ENCODE peak calls at places on chromosomes 5 and 9, in five cellular contexts. Z is lung microvascular endothelial cell; I is stimulated activated CD4-positive, alpha-beta T cell treated with anti-CD3 and anti-CD28 coated beads, Interleukin-2, amount 100 ng/mL, for 4 hours; J is lower leg skin; A is non-pigmented ciliary epithelial cell. Y is an unnamed sample.

GRCh38 chr9:93588641-93589609 is 12.5 kb downstream of the PHF2 start:
- DNase-seq in I (no peak), J (no peak), A (no peak), Z (no peak), Y (no peak)

GRCh38 chr5:79120221-79120620 is 8.6 kb downstream of the BHMT start:
- DNase-seq in Z (no peak), J (no peak), I (no peak), A (no peak), Y (no peak)

GRCh38 chr5:176996780-176997179 is 9.8 kb downstream of the UIMC1 start:
- DNase-seq in I (no peak), J (no peak), Z (no peak), A (no peak), Y (no peak)

GRCh38 chr9:77954018-77954417 is 77.6 kb downstream of the GNAQ start:
- DNase-seq in I (no peak), Z (no peak), A (no peak), J (no peak), Y (no peak)

GRCh38 chr9:85909390-85909789 is 31.6 kb upstream of the NAA35 start:
- DNase-seq in I (no peak), A (no peak), Z (no peak), J (no peak), Y (no peak)

GRCh38 chr9:129146441-129146933 is 31.6 kb downstream of the IER5L start:
- DNase-seq in J (no peak), Z (no peak), A (no peak), I (no peak), Y (no peak)

GRCh38 chr5:17966636-17967402 is 332.6 kb downstream of the TAF11L14 start:
- DNase-seq in A (no peak), I (no peak), Z (no peak), J (no peak), Y (no peak)

GRCh38 chr9:15276328-15276969 is 30.6 kb downstream of the TTC39B start:
- DNase-seq in Z (no peak), I (no peak), J (no peak), A (no peak), Y (no peak)

GRCh38 chr9:136052433-136052880 is 42.6 kb downstream of the NACC2 start:
- DNase-seq in Z (no peak), I (no peak), A (no peak), J (no peak), Y (no peak)

GRCh38 chr9:76216161-76216649 is 178.0 kb downstream of the RFK start:
- DNase-seq in Z (no peak), I (no peak), A (peak; percentile 93), J (no peak), Y (peak; percentile 82)

GRCh38 chr9:19154135-19154612 is 26.9 kb upstream of the PLIN2 start:
- DNase-seq in Z (no peak), I (no peak), J (peak; percentile 76), A (peak; percentile 90), Y (no peak)

GRCh38 chr5:36982146-36982545 is 105.6 kb downstream of the NIPBL start:
- DNase-seq in I (no peak), A (peak; percentile 19), Z (no peak), J (no peak), Y (no peak)

GRCh38 chr9:81490605-81491331 is 198.6 kb downstream of the TLE1 start:
- DNase-seq in I (no peak), Z (peak; percentile 40), J (no peak), A (peak; percentile 67), Y (peak; percentile 95)

GRCh38 chr9:112647596-112647995 is 70.3 kb downstream of the INIP start:
- DNase-seq in J (no peak), A (no peak), Z (no peak), I (no peak), Y (no peak)

GRCh38 chr5:110625376-110625999 is 101.0 kb downstream of the TMEM232 start:
- DNase-seq in Z (peak; percentile 50), A (no peak), J (no peak), I (no peak), Y (peak; percentile 19)

GRCh38 chr5:107466233-107466769 is 204.4 kb downstream of the EFNA5 start:
- DNase-seq in A (peak; percentile 92), I (no peak), Z (peak; percentile 71), J (no peak), Y (peak; percentile 69)

Y was measured in astrocyte of the cerebellum.